ENCODE peak calls at places on chromosomes 3 and 15, in six cellular contexts. E, V, B, R, D and A are unnamed samples.

GRCh38 chr15:98903377-98904018 is 104.1 kb downstream of the PGPEP1L start:
- DNase-seq in R (no peak), E (no peak), B (no peak), V (peak; percentile 71), D (no peak), A (no peak)

GRCh38 chr3:57397175-57398026 is 104.9 kb upstream of the ASB14 start:
- DNase-seq in R (peak; percentile 59), E (peak; percentile 59), V (peak; percentile 63), B (peak; percentile 19), D (peak; percentile 84), A (peak; percentile 82)

GRCh38 chr15:56537881-56538280 is 72.9 kb upstream of the MNS1 start:
- DNase-seq in B (no peak), R (no peak), V (no peak), D (peak; percentile 89), E (no peak), A (no peak)

GRCh38 chr3:160756907-160757623 is 1.0 kb downstream of the PPM1L start:
- DNase-seq in E (peak; percentile 58), R (no peak), B (peak; percentile 4), D (no peak), V (no peak), A (peak; percentile 62)

GRCh38 chr3:71064976-71065763 is 518.4 kb downstream of the FOXP1 start:
- DNase-seq in B (no peak), R (no peak), V (peak; percentile 68), E (peak; percentile 86), D (peak; percentile 55), A (peak; percentile 78)

GRCh38 chr3:29335438-29335837 is 54.6 kb downstream of the RBMS3 start:
- DNase-seq in E (peak; percentile 49), B (peak; percentile 10), D (no peak), R (peak; percentile 15), V (peak; percentile 100), A (peak; percentile 45)

GRCh38 chr15:32730677-32731654 is 13.2 kb downstream of the GREM1 start:
- DNase-seq in R (peak; percentile 55), B (no peak), D (no peak), E (peak; percentile 61), V (peak; percentile 55), A (peak; percentile 83)

GRCh38 chr15:25796395-25796794 is 66.7 kb downstream of the ATP10A start:
- DNase-seq in D (no peak), B (no peak), R (no peak), V (no peak), E (no peak), A (no peak)

GRCh38 chr15:35282965-35283496 is 197.9 kb upstream of the NANOGP8 start:
- DNase-seq in D (no peak), E (no peak), B (no peak), R (no peak), V (no peak), A (no peak)

GRCh38 chr3:173336261-173336660 is 61.3 kb upstream of the NLGN1 start:
- DNase-seq in D (no peak), R (no peak), B (no peak), V (no peak), E (no peak), A (no peak)

GRCh38 chr3:52314495-52314894 is 1.6 kb upstream of the DNAH1 start:
- DNase-seq in B (no peak), E (no peak), D (no peak), R (no peak), V (peak; percentile 13), A (no peak)

GRCh38 chr3:163622384-163622783 is 1455.9 kb downstream of the SI start:
- DNase-seq in E (peak; percentile 81), D (no peak), R (peak; percentile 0), V (no peak), B (peak; percentile 12), A (peak; percentile 81)

GRCh38 chr3:143302638-143303171 is 183.1 kb downstream of the CHST2 start:
- DNase-seq in V (peak; percentile 91), B (no peak), E (no peak), D (no peak), R (no peak), A (peak; percentile 7)

GRCh38 chr15:79811406-79812405 is 85.1 kb downstream of the MTHFS start:
- DNase-seq in E (no peak), V (peak; percentile 78), D (no peak), R (no peak), B (peak; percentile 71), A (no peak)

GRCh38 chr3:99633887-99634558 is 4.4 kb upstream of the COL8A1 start:
- DNase-seq in R (no peak), B (no peak), D (no peak), E (no peak), V (no peak), A (peak; percentile 43)

GRCh38 chr15:90931737-90932659 is at the start of gene HDDC3:
- DNase-seq in B (peak; percentile 94), R (peak; percentile 87), V (peak; percentile 93), D (peak; percentile 95), E (peak; percentile 95), A (peak; percentile 95)

GRCh38 chr15:63933522-63933921 is 99.8 kb upstream of the HERC1 start:
- DNase-seq in B (no peak), R (peak; percentile 8), D (no peak), V (peak; percentile 79), E (no peak), A (no peak)

GRCh38 chr15:73051402-73051810 is 857 bp upstream of the NEO1 start:
- DNase-seq in D (no peak), E (no peak), V (no peak), B (peak; percentile 78), R (no peak), A (no peak)

GRCh38 chr15:78915341-78916087 is 29.3 kb downstream of the CTSH start:
- DNase-seq in E (no peak), D (no peak), R (no peak), B (no peak), V (peak; percentile 52), A (no peak)

GRCh38 chr15:78298983-78299301 is 467 bp downstream of the SKIC8 start:
- DNase-seq in E (no peak), R (no peak), B (no peak), D (peak; percentile 24), V (peak; percentile 75), A (no peak)

GRCh38 chr3:141707741-141708203 is 30.3 kb upstream of the RNF7 start:
- DNase-seq in E (no peak), R (no peak), B (no peak), D (no peak), V (peak; percentile 53), A (no peak)

GRCh38 chr3:34676431-34676830 is 878.0 kb downstream of the PDCD6IP start:
- DNase-seq in R (no peak), D (no peak), B (no peak), V (peak; percentile 8), E (no peak), A (no peak)

GRCh38 chr15:40087095-40087805 is 21.4 kb downstream of the BMF start:
- DNase-seq in D (no peak), V (no peak), E (peak; percentile 44), R (no peak), B (no peak), A (no peak)

GRCh38 chr15:55250392-55250791 is 39.2 kb downstream of the RAB27A start:
- DNase-seq in V (peak; percentile 87), D (no peak), E (no peak), R (no peak), B (no peak), A (no peak)

GRCh38 chr3:190120161-190121060 is at the start of gene P3H2:
- DNase-seq in E (peak; percentile 95), B (peak; percentile 88), R (peak; percentile 64), D (no peak), V (peak; percentile 97), A (peak; percentile 93)
- TF ChIP-seq EZH2phosphoT487 in E (peak; percentile 15), B (no peak), R (no peak), D (no peak), V (no peak), A (no peak)

GRCh38 chr3:178100881-178101280 is 435.4 kb upstream of the KCNMB2 start:
- DNase-seq in B (no peak), V (no peak), D (no peak), E (no peak), R (no peak), A (no peak)

GRCh38 chr3:178097576-178097975 is 438.7 kb upstream of the KCNMB2 start:
- DNase-seq in B (no peak), V (peak; percentile 80), D (no peak), R (no peak), E (no peak), A (no peak)

GRCh38 chr3:178107804-178108203 is 428.4 kb upstream of the KCNMB2 start:
- DNase-seq in D (no peak), B (no peak), V (no peak), R (no peak), E (no peak), A (no peak)

GRCh38 chr3:178099885-178100284 is 436.4 kb upstream of the KCNMB2 start:
- DNase-seq in D (no peak), V (no peak), E (no peak), R (no peak), B (no peak), A (no peak)

GRCh38 chr3:178103140-178103539 is 433.1 kb upstream of the KCNMB2 start:
- DNase-seq in R (no peak), V (no peak), D (no peak), E (no peak), B (no peak), A (no peak)
- TF ChIP-seq EZH2phosphoT487 in R (no peak), V (no peak), D (no peak), E (no peak), B (no peak), A (no peak)

DNA sequence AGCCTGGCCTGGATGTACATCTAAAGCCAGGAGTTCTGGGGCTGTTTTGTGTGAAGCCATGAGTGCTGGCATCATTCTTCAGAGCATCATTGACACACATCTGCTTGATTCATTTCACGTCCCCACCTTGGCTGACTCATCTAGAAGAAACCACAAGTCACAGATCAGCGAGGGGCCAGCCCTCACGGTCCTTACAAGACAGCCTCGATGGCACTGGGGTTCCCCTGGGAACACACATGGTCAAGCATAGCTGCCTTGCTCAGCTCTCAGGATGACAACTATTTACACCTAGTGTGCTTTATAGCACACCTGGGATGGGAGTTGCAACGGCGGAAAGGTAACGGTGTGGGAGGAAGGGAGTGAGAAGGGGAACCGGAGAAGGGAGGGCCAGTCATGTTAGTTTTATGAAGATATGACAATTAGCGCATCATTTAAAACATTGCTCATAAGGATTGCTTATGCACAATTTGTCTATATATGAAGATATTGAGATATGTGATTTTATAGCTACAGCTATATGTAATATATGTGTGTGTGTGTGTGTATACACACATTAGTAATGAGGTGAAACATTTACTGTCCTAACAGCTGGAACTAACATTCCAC is 227.1 kb downstream of the RPLP1 start:
- DNase-seq in V (no peak), D (no peak), B (no peak), R (no peak), E (no peak), A (no peak)
- TF ChIP-seq EZH2phosphoT487 in V (no peak), D (no peak), B (no peak), R (no peak), E (no peak), A (no peak)

GRCh38 chr15:65082303-65082958 is 5.9 kb downstream of the KBTBD13 start:
- DNase-seq in E (peak; percentile 51), R (no peak), V (no peak), B (peak; percentile 39), D (no peak), A (peak; percentile 62)

GRCh38 chr15:65085207-65085753 is 8.7 kb downstream of the KBTBD13 start:
- DNase-seq in R (no peak), B (no peak), E (no peak), D (no peak), V (no peak), A (no peak)

GRCh38 chr15:65081758-65082157 is 5.2 kb downstream of the KBTBD13 start:
- DNase-seq in R (no peak), E (no peak), D (no peak), V (peak; percentile 36), B (no peak), A (no peak)

GRCh38 chr15:65084500-65085206 is 8.1 kb downstream of the KBTBD13 start:
- DNase-seq in V (no peak), B (no peak), D (no peak), E (no peak), R (no peak), A (no peak)

GRCh38 chr15:65083262-65083701 is 6.7 kb downstream of the KBTBD13 start:
- DNase-seq in V (no peak), R (no peak), B (no peak), D (no peak), E (peak; percentile 92), A (peak; percentile 75)
- TF ChIP-seq EZH2phosphoT487 in V (no peak), R (no peak), B (no peak), D (no peak), E (peak; percentile 58), A (no peak)